ENCODE peak calls at places on chromosomes 7 and 10, in nine cellular contexts. One of them, this sample, is unnamed.

GRCh38 chr10:84135836-84136235 is 3.5 kb upstream of the GHITM start:
- DNase-seq in endothelial cell of umbilical vein: no peak
- DNase-seq in spleen: no peak
- DNase-seq in vagina: no peak
- DNase-seq in GM12878: no peak
- DNase-seq in transverse colon: no peak
- DNase-seq in H1: no peak
- DNase-seq in suprapubic skin: no peak
- DNase-seq in K562: no peak
- DNase-seq in this sample: no peak

GRCh38 chr7:68857571-68857970 is 740.7 kb upstream of the AUTS2 start:
- DNase-seq in GM12878: no peak
- DNase-seq in spleen: no peak
- DNase-seq in H1: no peak
- DNase-seq in K562: no peak
- DNase-seq in endothelial cell of umbilical vein: no peak
- DNase-seq in suprapubic skin: no peak
- DNase-seq in vagina: no peak
- DNase-seq in transverse colon: no peak
- DNase-seq in this sample: no peak

GRCh38 chr10:1168763-1169162 is 112.6 kb downstream of the WDR37 start:
- DNase-seq in H1: no peak
- DNase-seq in transverse colon: no peak
- DNase-seq in endothelial cell of umbilical vein: no peak
- DNase-seq in GM12878: no peak
- DNase-seq in suprapubic skin: peak
- DNase-seq in spleen: peak
- DNase-seq in vagina: no peak
- DNase-seq in K562: no peak
- DNase-seq in this sample: no peak

GRCh38 chr10:13707156-13707881 is 120.6 kb downstream of the PRPF18 start:
- DNase-seq in endothelial cell of umbilical vein: peak
- DNase-seq in H1: peak
- DNase-seq in suprapubic skin: peak
- DNase-seq in GM12878: no peak
- DNase-seq in K562: peak
- DNase-seq in vagina: no peak
- DNase-seq in transverse colon: peak
- DNase-seq in spleen: peak
- DNase-seq in this sample: peak

GRCh38 chr10:24849537-24850299 is 102.7 kb downstream of the PRTFDC1 start:
- DNase-seq in K562: no peak
- DNase-seq in transverse colon: no peak
- DNase-seq in spleen: no peak
- DNase-seq in suprapubic skin: no peak
- DNase-seq in GM12878: no peak
- DNase-seq in vagina: no peak
- DNase-seq in endothelial cell of umbilical vein: peak
- DNase-seq in H1: no peak
- DNase-seq in this sample: no peak

GRCh38 chr10:6445671-6446278 is 134.3 kb downstream of the PRKCQ start:
- DNase-seq in K562: peak
- DNase-seq in suprapubic skin: no peak
- DNase-seq in GM12878: no peak
- DNase-seq in transverse colon: peak
- DNase-seq in spleen: peak
- DNase-seq in endothelial cell of umbilical vein: peak
- DNase-seq in vagina: no peak
- DNase-seq in H1: no peak
- DNase-seq in this sample: no peak

GRCh38 chr10:132393695-132394181 is 3.3 kb upstream of the PWWP2B start:
- DNase-seq in spleen: peak
- DNase-seq in GM12878: no peak
- DNase-seq in transverse colon: no peak
- DNase-seq in H1: no peak
- DNase-seq in K562: no peak
- DNase-seq in vagina: no peak
- DNase-seq in suprapubic skin: no peak
- DNase-seq in endothelial cell of umbilical vein: no peak
- DNase-seq in this sample: no peak

GRCh38 chr7:271266-272107 is 18.5 kb upstream of the FOXL3 start:
- DNase-seq in vagina: no peak
- DNase-seq in transverse colon: no peak
- DNase-seq in GM12878: no peak
- DNase-seq in H1: no peak
- DNase-seq in suprapubic skin: no peak
- DNase-seq in endothelial cell of umbilical vein: no peak
- DNase-seq in K562: no peak
- DNase-seq in spleen: peak
- DNase-seq in this sample: no peak

GRCh38 chr10:70430489-70431445 is 10.7 kb downstream of the NODAL start:
- DNase-seq in GM12878: no peak
- DNase-seq in K562: no peak
- DNase-seq in spleen: no peak
- DNase-seq in endothelial cell of umbilical vein: no peak
- DNase-seq in vagina: no peak
- DNase-seq in transverse colon: peak
- DNase-seq in suprapubic skin: peak
- DNase-seq in H1: no peak
- DNase-seq in this sample: no peak

GRCh38 chr10:116910924-116911323 is 61.6 kb downstream of the ENO4 start:
- DNase-seq in K562: no peak
- DNase-seq in vagina: no peak
- DNase-seq in transverse colon: no peak
- DNase-seq in suprapubic skin: no peak
- DNase-seq in endothelial cell of umbilical vein: no peak
- DNase-seq in GM12878: no peak
- DNase-seq in spleen: no peak
- DNase-seq in H1: no peak
- DNase-seq in this sample: no peak

GRCh38 chr7:137885623-137886022 is 38.8 kb upstream of the DGKI start:
- DNase-seq in suprapubic skin: no peak
- DNase-seq in H1: peak
- DNase-seq in GM12878: no peak
- DNase-seq in vagina: no peak
- DNase-seq in endothelial cell of umbilical vein: no peak
- DNase-seq in K562: no peak
- DNase-seq in spleen: no peak
- DNase-seq in transverse colon: no peak
- DNase-seq in this sample: no peak

GRCh38 chr7:143355450-143356385 is 6.8 kb downstream of the FAM131B start:
- DNase-seq in K562: no peak
- DNase-seq in endothelial cell of umbilical vein: no peak
- DNase-seq in suprapubic skin: no peak
- DNase-seq in vagina: no peak
- DNase-seq in transverse colon: no peak
- DNase-seq in GM12878: no peak
- DNase-seq in H1: no peak
- DNase-seq in spleen: no peak
- DNase-seq in this sample: no peak

GRCh38 chr10:124849111-124849773 is 47.6 kb downstream of the ABRAXAS2 start:
- DNase-seq in H1: no peak
- DNase-seq in vagina: no peak
- DNase-seq in K562: no peak
- DNase-seq in spleen: no peak
- DNase-seq in GM12878: no peak
- DNase-seq in transverse colon: no peak
- DNase-seq in endothelial cell of umbilical vein: no peak
- DNase-seq in suprapubic skin: no peak
- DNase-seq in this sample: no peak

GRCh38 chr7:19099924-19100323 is 17.5 kb downstream of the TWIST1 start:
- DNase-seq in GM12878: no peak
- DNase-seq in K562: no peak
- DNase-seq in endothelial cell of umbilical vein: no peak
- DNase-seq in H1: no peak
- DNase-seq in suprapubic skin: no peak
- DNase-seq in vagina: no peak
- DNase-seq in transverse colon: no peak
- DNase-seq in spleen: no peak
- DNase-seq in this sample: no peak

GRCh38 chr7:19106308-19107141 is 10.9 kb downstream of the TWIST1 start:
- DNase-seq in H1: peak
- DNase-seq in GM12878: no peak
- DNase-seq in suprapubic skin: no peak
- DNase-seq in spleen: peak
- DNase-seq in K562: no peak
- DNase-seq in vagina: no peak
- DNase-seq in endothelial cell of umbilical vein: no peak
- DNase-seq in transverse colon: no peak
- DNase-seq in this sample: no peak

GRCh38 chr7:19101911-19102310 is 15.5 kb downstream of the TWIST1 start:
- DNase-seq in H1: no peak
- DNase-seq in endothelial cell of umbilical vein: no peak
- DNase-seq in K562: no peak
- DNase-seq in GM12878: no peak
- DNase-seq in vagina: no peak
- DNase-seq in suprapubic skin: no peak
- DNase-seq in spleen: no peak
- DNase-seq in transverse colon: no peak
- DNase-seq in this sample: no peak

GRCh38 chr7:19105546-19105945 is 11.9 kb downstream of the TWIST1 start:
- DNase-seq in transverse colon: no peak
- DNase-seq in H1: no peak
- DNase-seq in endothelial cell of umbilical vein: no peak
- DNase-seq in spleen: no peak
- DNase-seq in vagina: no peak
- DNase-seq in suprapubic skin: no peak
- DNase-seq in GM12878: no peak
- DNase-seq in K562: no peak
- DNase-seq in this sample: no peak

DNA sequence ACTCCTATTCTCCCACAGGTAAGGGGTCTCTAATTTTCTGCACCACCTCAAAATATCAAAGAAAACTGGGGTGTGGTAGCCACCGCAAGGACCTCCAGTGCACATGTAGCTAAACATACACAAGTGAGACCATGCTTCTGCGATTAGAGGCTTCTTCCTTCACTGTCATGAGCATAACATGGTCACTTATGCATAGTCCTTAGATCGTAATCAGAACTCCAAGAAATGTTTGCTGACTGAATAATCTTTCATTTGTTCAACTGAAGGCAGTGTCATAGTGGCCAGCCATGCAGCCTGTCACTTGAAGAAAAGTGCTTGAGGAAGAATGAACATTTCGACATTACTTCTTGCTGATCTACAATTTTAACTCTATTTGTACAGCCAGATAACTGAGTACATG is 14.6 kb downstream of the TWIST1 start:
- DNase-seq in spleen: no peak
- DNase-seq in endothelial cell of umbilical vein: no peak
- DNase-seq in transverse colon: no peak
- DNase-seq in vagina: no peak
- DNase-seq in suprapubic skin: no peak
- DNase-seq in H1: no peak
- DNase-seq in K562: no peak
- DNase-seq in GM12878: no peak
- DNase-seq in this sample: no peak
- TF ChIP-seq POLR2AphosphoS5 in spleen: no peak
- TF ChIP-seq POLR2AphosphoS5 in endothelial cell of umbilical vein: no peak
- TF ChIP-seq POLR2AphosphoS5 in transverse colon: no peak
- TF ChIP-seq POLR2AphosphoS5 in vagina: no peak
- TF ChIP-seq POLR2AphosphoS5 in suprapubic skin: no peak
- TF ChIP-seq POLR2AphosphoS5 in H1: no peak
- TF ChIP-seq POLR2AphosphoS5 in K562: no peak
- TF ChIP-seq POLR2AphosphoS5 in GM12878: no peak
- TF ChIP-seq POLR2AphosphoS5 in this sample: no peak

DNA sequence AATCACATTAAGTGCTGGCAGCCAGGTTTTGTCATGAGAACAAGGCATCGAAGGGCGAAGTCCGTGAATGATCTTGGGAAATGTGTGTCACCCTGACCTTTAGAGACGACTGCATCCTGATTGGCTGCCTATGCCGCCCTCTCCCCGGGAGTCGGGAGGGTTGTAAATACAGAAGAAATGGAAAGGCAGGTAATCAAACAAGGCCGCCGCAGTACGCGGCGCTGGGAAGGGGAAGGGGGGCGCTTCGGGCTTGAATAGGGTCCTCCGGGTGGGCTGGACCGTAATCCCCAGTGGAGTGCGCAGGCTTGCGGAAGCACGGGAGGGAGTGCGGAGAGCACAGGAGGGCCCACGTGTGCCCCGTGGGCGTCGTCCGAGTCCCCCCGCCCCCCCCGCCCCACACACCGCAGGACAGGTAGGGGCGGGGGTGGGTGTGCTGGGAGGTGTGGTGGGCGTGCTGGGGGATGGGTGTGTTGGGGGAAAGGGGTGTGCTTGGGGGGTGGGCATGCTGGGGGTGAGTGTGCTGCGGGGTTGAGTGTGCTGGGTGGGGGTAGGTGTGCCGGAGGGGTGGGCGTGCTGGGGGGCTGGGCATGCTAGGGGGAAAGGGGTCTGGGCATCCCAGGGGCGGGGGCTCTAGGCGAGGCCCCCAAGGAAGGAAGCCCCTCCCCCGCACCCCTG is 169.4 kb downstream of the ARHGAP12 start:
- DNase-seq in GM12878: no peak
- DNase-seq in H1: peak
- DNase-seq in suprapubic skin: peak
- DNase-seq in endothelial cell of umbilical vein: peak
- DNase-seq in vagina: no peak
- DNase-seq in spleen: peak
- DNase-seq in transverse colon: peak
- DNase-seq in K562: peak
- DNase-seq in this sample: peak
- TF ChIP-seq POLR2A in GM12878: no peak
- TF ChIP-seq POLR2A in H1: no peak
- TF ChIP-seq POLR2A in suprapubic skin: no peak
- TF ChIP-seq POLR2A in endothelial cell of umbilical vein: no peak
- TF ChIP-seq POLR2A in vagina: no peak
- TF ChIP-seq POLR2A in spleen: no peak
- TF ChIP-seq POLR2A in transverse colon: peak
- TF ChIP-seq POLR2A in K562: no peak
- TF ChIP-seq POLR2A in this sample: no peak

GRCh38 chr10:73802276-73802991 is 9.0 kb downstream of the NDST2 start:
- DNase-seq in transverse colon: no peak
- DNase-seq in suprapubic skin: no peak
- DNase-seq in endothelial cell of umbilical vein: no peak
- DNase-seq in GM12878: no peak
- DNase-seq in H1: no peak
- DNase-seq in vagina: no peak
- DNase-seq in K562: no peak
- DNase-seq in spleen: no peak
- DNase-seq in this sample: no peak
- TF ChIP-seq POLR2AphosphoS5 in transverse colon: no peak
- TF ChIP-seq POLR2AphosphoS5 in suprapubic skin: no peak
- TF ChIP-seq POLR2AphosphoS5 in endothelial cell of umbilical vein: no peak
- TF ChIP-seq POLR2AphosphoS5 in GM12878: peak
- TF ChIP-seq POLR2AphosphoS5 in H1: no peak
- TF ChIP-seq POLR2AphosphoS5 in vagina: no peak
- TF ChIP-seq POLR2AphosphoS5 in K562: peak
- TF ChIP-seq POLR2AphosphoS5 in spleen: peak
- TF ChIP-seq POLR2AphosphoS5 in this sample: peak

DNA sequence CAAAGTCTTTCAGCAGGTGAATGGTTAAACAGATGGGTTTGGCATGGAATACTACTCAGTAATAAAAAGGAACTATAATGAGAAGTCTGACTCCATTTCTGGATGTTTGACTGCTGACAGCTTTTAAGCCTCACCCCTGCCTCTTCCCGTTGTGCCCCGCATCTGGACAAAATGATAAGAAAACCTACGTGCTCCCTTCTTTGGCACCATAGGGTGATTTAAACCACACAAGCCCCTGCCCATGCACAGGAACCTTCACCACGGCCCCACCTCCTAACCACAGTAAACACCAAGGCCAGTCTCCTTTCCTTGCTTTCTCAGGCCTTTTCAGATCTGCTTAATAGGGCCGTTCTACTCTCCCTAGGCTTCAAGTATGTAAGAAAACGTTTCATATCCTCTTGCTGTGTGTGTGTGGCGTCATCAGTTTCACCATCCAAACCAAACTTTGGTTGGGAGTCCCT is 47.1 kb upstream of the UBN2 start:
- DNase-seq in spleen: no peak
- DNase-seq in endothelial cell of umbilical vein: no peak
- DNase-seq in vagina: no peak
- DNase-seq in transverse colon: no peak
- DNase-seq in GM12878: no peak
- DNase-seq in suprapubic skin: no peak
- DNase-seq in H1: no peak
- DNase-seq in K562: peak
- DNase-seq in this sample: no peak
- TF ChIP-seq POLR2A in spleen: no peak
- TF ChIP-seq POLR2A in endothelial cell of umbilical vein: no peak
- TF ChIP-seq POLR2A in vagina: no peak
- TF ChIP-seq POLR2A in transverse colon: no peak
- TF ChIP-seq POLR2A in GM12878: no peak
- TF ChIP-seq POLR2A in suprapubic skin: no peak
- TF ChIP-seq POLR2A in H1: no peak
- TF ChIP-seq POLR2A in K562: no peak
- TF ChIP-seq POLR2A in this sample: no peak